ENCODE peak calls at places on chromosomes 13 and 19, in nine cellular contexts. One of them, this sample, is unnamed.

GRCh38 chr13:61728468-61728867 is 312.8 kb upstream of the PCDH20 start:
- DNase-seq in right lobe of liver: no peak
- DNase-seq in cardiac muscle cell: peak
- DNase-seq in neural progenitor cell: no peak
- DNase-seq in fibroblast of lung: peak
- DNase-seq in right atrium auricular region: no peak
- DNase-seq in Peyer's patch: no peak
- DNase-seq in psoas muscle: no peak
- DNase-seq in stomach: no peak
- DNase-seq in this sample: no peak

GRCh38 chr13:23443110-23443509 is 9.6 kb upstream of the SACS start:
- DNase-seq in right lobe of liver: no peak
- DNase-seq in cardiac muscle cell: no peak
- DNase-seq in neural progenitor cell: no peak
- DNase-seq in fibroblast of lung: no peak
- DNase-seq in right atrium auricular region: no peak
- DNase-seq in Peyer's patch: no peak
- DNase-seq in psoas muscle: no peak
- DNase-seq in stomach: no peak
- DNase-seq in this sample: no peak

GRCh38 chr19:23294141-23294540 is 43.9 kb upstream of the ZNF724 start:
- DNase-seq in right lobe of liver: no peak
- DNase-seq in cardiac muscle cell: no peak
- DNase-seq in neural progenitor cell: no peak
- DNase-seq in fibroblast of lung: no peak
- DNase-seq in right atrium auricular region: no peak
- DNase-seq in Peyer's patch: no peak
- DNase-seq in psoas muscle: no peak
- DNase-seq in stomach: no peak
- DNase-seq in this sample: no peak

GRCh38 chr19:5828661-5829566 is 10.6 kb downstream of the FUT6 start:
- DNase-seq in right lobe of liver: peak
- DNase-seq in cardiac muscle cell: peak
- DNase-seq in neural progenitor cell: peak
- DNase-seq in fibroblast of lung: no peak
- DNase-seq in right atrium auricular region: no peak
- DNase-seq in Peyer's patch: no peak
- DNase-seq in psoas muscle: no peak
- DNase-seq in stomach: peak
- DNase-seq in this sample: no peak

GRCh38 chr19:40831502-40832430 is 18.5 kb downstream of the CYP2A6 start:
- DNase-seq in right lobe of liver: no peak
- DNase-seq in cardiac muscle cell: no peak
- DNase-seq in neural progenitor cell: no peak
- DNase-seq in fibroblast of lung: peak
- DNase-seq in right atrium auricular region: no peak
- DNase-seq in Peyer's patch: no peak
- DNase-seq in psoas muscle: no peak
- DNase-seq in stomach: no peak
- DNase-seq in this sample: no peak

GRCh38 chr13:41651413-41652068 is 194.2 kb downstream of the RGCC start:
- DNase-seq in right lobe of liver: no peak
- DNase-seq in cardiac muscle cell: no peak
- DNase-seq in neural progenitor cell: no peak
- DNase-seq in fibroblast of lung: no peak
- DNase-seq in right atrium auricular region: no peak
- DNase-seq in Peyer's patch: no peak
- DNase-seq in psoas muscle: no peak
- DNase-seq in stomach: no peak
- DNase-seq in this sample: no peak

GRCh38 chr13:96075953-96076543 is 13.9 kb upstream of the HS6ST3 start:
- DNase-seq in right lobe of liver: no peak
- DNase-seq in cardiac muscle cell: peak
- DNase-seq in neural progenitor cell: no peak
- DNase-seq in fibroblast of lung: no peak
- DNase-seq in right atrium auricular region: no peak
- DNase-seq in Peyer's patch: no peak
- DNase-seq in psoas muscle: no peak
- DNase-seq in stomach: no peak
- DNase-seq in this sample: no peak

GRCh38 chr13:107968470-107968869 is 246.9 kb downstream of the LIG4 start:
- DNase-seq in right lobe of liver: no peak
- DNase-seq in cardiac muscle cell: no peak
- DNase-seq in neural progenitor cell: no peak
- DNase-seq in fibroblast of lung: no peak
- DNase-seq in right atrium auricular region: no peak
- DNase-seq in Peyer's patch: no peak
- DNase-seq in psoas muscle: no peak
- DNase-seq in stomach: no peak
- DNase-seq in this sample: no peak

GRCh38 chr13:95356916-95357315 is 55.7 kb upstream of the ABCC4 start:
- DNase-seq in right lobe of liver: no peak
- DNase-seq in cardiac muscle cell: no peak
- DNase-seq in neural progenitor cell: no peak
- DNase-seq in fibroblast of lung: no peak
- DNase-seq in right atrium auricular region: no peak
- DNase-seq in Peyer's patch: no peak
- DNase-seq in psoas muscle: no peak
- DNase-seq in stomach: no peak
- DNase-seq in this sample: no peak

GRCh38 chr13:97279913-97280312 is 57.8 kb downstream of the MBNL2 start:
- DNase-seq in right lobe of liver: no peak
- DNase-seq in cardiac muscle cell: no peak
- DNase-seq in neural progenitor cell: no peak
- DNase-seq in fibroblast of lung: peak
- DNase-seq in right atrium auricular region: no peak
- DNase-seq in Peyer's patch: no peak
- DNase-seq in psoas muscle: no peak
- DNase-seq in stomach: no peak
- DNase-seq in this sample: no peak

GRCh38 chr13:101649490-101650126 is 197.1 kb downstream of the ITGBL1 start:
- DNase-seq in right lobe of liver: no peak
- DNase-seq in cardiac muscle cell: no peak
- DNase-seq in neural progenitor cell: no peak
- DNase-seq in fibroblast of lung: peak
- DNase-seq in right atrium auricular region: no peak
- DNase-seq in Peyer's patch: no peak
- DNase-seq in psoas muscle: no peak
- DNase-seq in stomach: no peak
- DNase-seq in this sample: no peak

GRCh38 chr13:56459291-56459690 is 681.4 kb upstream of the PRR20A start:
- DNase-seq in right lobe of liver: no peak
- DNase-seq in cardiac muscle cell: no peak
- DNase-seq in neural progenitor cell: no peak
- DNase-seq in fibroblast of lung: no peak
- DNase-seq in right atrium auricular region: no peak
- DNase-seq in Peyer's patch: no peak
- DNase-seq in psoas muscle: no peak
- DNase-seq in stomach: no peak
- DNase-seq in this sample: no peak

GRCh38 chr19:53103141-53103902 is at the start of gene ZNF160:
- DNase-seq in right lobe of liver: peak
- DNase-seq in cardiac muscle cell: peak
- DNase-seq in neural progenitor cell: peak
- DNase-seq in fibroblast of lung: peak
- DNase-seq in right atrium auricular region: peak
- DNase-seq in Peyer's patch: peak
- DNase-seq in psoas muscle: peak
- DNase-seq in stomach: peak
- DNase-seq in this sample: peak

GRCh38 chr19:53102186-53102585 is 1.0 kb downstream of the ZNF160 start:
- DNase-seq in right lobe of liver: no peak
- DNase-seq in cardiac muscle cell: no peak
- DNase-seq in neural progenitor cell: peak
- DNase-seq in fibroblast of lung: no peak
- DNase-seq in right atrium auricular region: no peak
- DNase-seq in Peyer's patch: no peak
- DNase-seq in psoas muscle: no peak
- DNase-seq in stomach: no peak
- DNase-seq in this sample: no peak

GRCh38 chr19:53103903-53104203 is 631 bp upstream of the ZNF160 start:
- DNase-seq in right lobe of liver: no peak
- DNase-seq in cardiac muscle cell: no peak
- DNase-seq in neural progenitor cell: no peak
- DNase-seq in fibroblast of lung: no peak
- DNase-seq in right atrium auricular region: no peak
- DNase-seq in Peyer's patch: no peak
- DNase-seq in psoas muscle: no peak
- DNase-seq in stomach: no peak
- DNase-seq in this sample: no peak

GRCh38 chr19:53102701-53103140 is 501 bp downstream of the ZNF160 start:
- DNase-seq in right lobe of liver: peak
- DNase-seq in cardiac muscle cell: peak
- DNase-seq in neural progenitor cell: peak
- DNase-seq in fibroblast of lung: peak
- DNase-seq in right atrium auricular region: peak
- DNase-seq in Peyer's patch: peak
- DNase-seq in psoas muscle: peak
- DNase-seq in stomach: peak
- DNase-seq in this sample: no peak

DNA sequence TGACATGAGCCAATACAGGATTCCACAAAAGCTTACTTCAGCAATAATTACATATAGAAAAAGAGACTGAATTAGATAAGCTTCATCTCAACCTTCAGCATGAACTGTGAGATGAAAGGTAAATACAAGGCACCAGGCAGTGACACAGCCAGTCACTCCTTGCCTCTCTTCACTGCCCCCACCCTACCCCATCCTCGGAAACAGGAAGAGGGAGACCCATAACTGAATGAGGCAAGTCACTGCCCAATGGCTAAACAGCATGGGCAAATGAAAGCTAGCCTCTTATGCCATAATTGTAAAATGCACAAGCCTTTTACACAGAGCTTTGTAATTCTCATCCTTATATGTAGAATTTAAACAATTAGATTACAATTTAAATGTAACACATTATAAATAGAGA is 1.7 kb downstream of the ZNF160 start:
- DNase-seq in right lobe of liver: no peak
- DNase-seq in cardiac muscle cell: no peak
- DNase-seq in neural progenitor cell: no peak
- DNase-seq in fibroblast of lung: peak
- DNase-seq in right atrium auricular region: no peak
- DNase-seq in Peyer's patch: no peak
- DNase-seq in psoas muscle: no peak
- DNase-seq in stomach: no peak
- DNase-seq in this sample: no peak
- H3K4me3 ChIP-seq in right lobe of liver: no peak
- H3K4me3 ChIP-seq in cardiac muscle cell: peak
- H3K4me3 ChIP-seq in neural progenitor cell: peak
- H3K4me3 ChIP-seq in fibroblast of lung: no peak
- H3K4me3 ChIP-seq in right atrium auricular region: no peak
- H3K4me3 ChIP-seq in Peyer's patch: no peak
- H3K4me3 ChIP-seq in psoas muscle: peak
- H3K4me3 ChIP-seq in stomach: no peak
- H3K4me3 ChIP-seq in this sample: peak

GRCh38 chr19:51337141-51337860 is 4.6 kb downstream of the VSIG10L start:
- DNase-seq in right lobe of liver: no peak
- DNase-seq in cardiac muscle cell: no peak
- DNase-seq in neural progenitor cell: no peak
- DNase-seq in fibroblast of lung: no peak
- DNase-seq in right atrium auricular region: no peak
- DNase-seq in Peyer's patch: no peak
- DNase-seq in psoas muscle: peak
- DNase-seq in stomach: no peak
- DNase-seq in this sample: no peak

GRCh38 chr19:51337861-51338562 is 3.9 kb downstream of the VSIG10L start:
- DNase-seq in right lobe of liver: no peak
- DNase-seq in cardiac muscle cell: no peak
- DNase-seq in neural progenitor cell: no peak
- DNase-seq in fibroblast of lung: no peak
- DNase-seq in right atrium auricular region: no peak
- DNase-seq in Peyer's patch: no peak
- DNase-seq in psoas muscle: peak
- DNase-seq in stomach: no peak
- DNase-seq in this sample: no peak

GRCh38 chr19:51339313-51339686 is 2.6 kb downstream of the VSIG10L start:
- DNase-seq in right lobe of liver: no peak
- DNase-seq in cardiac muscle cell: no peak
- DNase-seq in neural progenitor cell: peak
- DNase-seq in fibroblast of lung: no peak
- DNase-seq in right atrium auricular region: no peak
- DNase-seq in Peyer's patch: no peak
- DNase-seq in psoas muscle: no peak
- DNase-seq in stomach: no peak
- DNase-seq in this sample: no peak

GRCh38 chr19:51339687-51340656 is 2.0 kb downstream of the VSIG10L start:
- DNase-seq in right lobe of liver: peak
- DNase-seq in cardiac muscle cell: peak
- DNase-seq in neural progenitor cell: peak
- DNase-seq in fibroblast of lung: peak
- DNase-seq in right atrium auricular region: peak
- DNase-seq in Peyer's patch: peak
- DNase-seq in psoas muscle: peak
- DNase-seq in stomach: peak
- DNase-seq in this sample: peak

GRCh38 chr19:51338563-51339312 is 3.2 kb downstream of the VSIG10L start:
- DNase-seq in right lobe of liver: peak
- DNase-seq in cardiac muscle cell: peak
- DNase-seq in neural progenitor cell: peak
- DNase-seq in fibroblast of lung: peak
- DNase-seq in right atrium auricular region: peak
- DNase-seq in Peyer's patch: peak
- DNase-seq in psoas muscle: peak
- DNase-seq in stomach: peak
- DNase-seq in this sample: peak
- H3K27ac ChIP-seq in right lobe of liver: no peak
- H3K27ac ChIP-seq in cardiac muscle cell: peak
- H3K27ac ChIP-seq in neural progenitor cell: no peak
- H3K27ac ChIP-seq in fibroblast of lung: no peak
- H3K27ac ChIP-seq in right atrium auricular region: peak
- H3K27ac ChIP-seq in Peyer's patch: peak
- H3K27ac ChIP-seq in psoas muscle: no peak
- H3K27ac ChIP-seq in stomach: peak
- H3K27ac ChIP-seq in this sample: peak

DNA sequence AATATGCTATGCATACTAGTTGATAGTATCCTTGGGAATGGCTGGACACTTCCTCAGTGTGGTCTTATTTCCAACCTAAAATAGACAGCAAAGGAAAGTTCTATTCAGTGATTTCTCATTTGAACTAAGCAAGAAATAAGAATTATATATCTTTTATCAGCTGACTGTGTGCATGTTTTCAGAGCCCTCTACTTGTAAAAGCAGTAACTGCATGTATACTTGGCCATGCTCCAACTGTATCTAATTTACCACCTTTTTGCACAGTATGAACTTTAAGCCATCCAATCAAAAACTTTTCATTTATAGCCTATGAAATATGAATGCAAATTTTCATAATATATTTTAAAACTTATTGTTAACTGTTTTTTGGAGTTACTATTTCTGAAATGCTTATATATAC is 136.4 kb upstream of the PCDH9 start:
- DNase-seq in right lobe of liver: no peak
- DNase-seq in cardiac muscle cell: no peak
- DNase-seq in neural progenitor cell: no peak
- DNase-seq in fibroblast of lung: peak
- DNase-seq in right atrium auricular region: no peak
- DNase-seq in Peyer's patch: no peak
- DNase-seq in psoas muscle: no peak
- DNase-seq in stomach: no peak
- DNase-seq in this sample: no peak
- TF ChIP-seq CTCF in right lobe of liver: no peak
- TF ChIP-seq CTCF in cardiac muscle cell: peak
- TF ChIP-seq CTCF in neural progenitor cell: no peak
- TF ChIP-seq CTCF in fibroblast of lung: no peak
- TF ChIP-seq CTCF in right atrium auricular region: no peak
- TF ChIP-seq CTCF in Peyer's patch: no peak
- TF ChIP-seq CTCF in psoas muscle: no peak
- TF ChIP-seq CTCF in stomach: no peak
- TF ChIP-seq CTCF in this sample: no peak

GRCh38 chr19:37979547-37980082 is 72.6 kb downstream of the SIPA1L3 start:
- DNase-seq in right lobe of liver: no peak
- DNase-seq in cardiac muscle cell: no peak
- DNase-seq in neural progenitor cell: no peak
- DNase-seq in fibroblast of lung: peak
- DNase-seq in right atrium auricular region: no peak
- DNase-seq in Peyer's patch: peak
- DNase-seq in psoas muscle: no peak
- DNase-seq in stomach: peak
- DNase-seq in this sample: no peak
- H3K4me3 ChIP-seq in right lobe of liver: no peak
- H3K4me3 ChIP-seq in cardiac muscle cell: no peak
- H3K4me3 ChIP-seq in neural progenitor cell: no peak
- H3K4me3 ChIP-seq in fibroblast of lung: no peak
- H3K4me3 ChIP-seq in right atrium auricular region: no peak
- H3K4me3 ChIP-seq in Peyer's patch: no peak
- H3K4me3 ChIP-seq in psoas muscle: no peak
- H3K4me3 ChIP-seq in stomach: no peak
- H3K4me3 ChIP-seq in this sample: no peak

This sample was measured in dorsolateral prefrontal cortex.